ENCODE peak calls at places on chromosome 7, in six cellular contexts. One of them, this sample, is unnamed.

GRCh38 chr7:123346771-123347170 is 147.0 kb upstream of the SLC13A1 start:
- DNase-seq in right lobe of liver: no peak
- DNase-seq in mesenchymal stem cell: no peak
- DNase-seq in fibroblast of lung: no peak
- DNase-seq in lower lobe of right lung: no peak
- DNase-seq in tibial nerve: no peak
- DNase-seq in this sample: no peak

GRCh38 chr7:148791506-148791905 is 92.6 kb downstream of the EZH2 start:
- DNase-seq in lower lobe of right lung: no peak
- DNase-seq in tibial nerve: no peak
- DNase-seq in fibroblast of lung: no peak
- DNase-seq in right lobe of liver: no peak
- DNase-seq in mesenchymal stem cell: no peak
- DNase-seq in this sample: no peak

GRCh38 chr7:44393238-44394111 is 68.1 kb upstream of the CAMK2B start:
- DNase-seq in lower lobe of right lung: no peak
- DNase-seq in mesenchymal stem cell: no peak
- DNase-seq in tibial nerve: no peak
- DNase-seq in right lobe of liver: peak; percentile 27
- DNase-seq in fibroblast of lung: no peak
- DNase-seq in this sample: no peak

GRCh38 chr7:130309986-130310385 is 17.0 kb downstream of the CPA4 start:
- DNase-seq in lower lobe of right lung: no peak
- DNase-seq in tibial nerve: no peak
- DNase-seq in fibroblast of lung: no peak
- DNase-seq in mesenchymal stem cell: no peak
- DNase-seq in right lobe of liver: no peak
- DNase-seq in this sample: no peak

GRCh38 chr7:78702770-78703169 is 750.7 kb downstream of the MAGI2 start:
- DNase-seq in right lobe of liver: no peak
- DNase-seq in lower lobe of right lung: no peak
- DNase-seq in fibroblast of lung: peak; percentile 95
- DNase-seq in mesenchymal stem cell: peak; percentile 78
- DNase-seq in tibial nerve: no peak
- DNase-seq in this sample: no peak

GRCh38 chr7:39294022-39294421 is 272.2 kb upstream of the YAE1 start:
- DNase-seq in mesenchymal stem cell: no peak
- DNase-seq in lower lobe of right lung: no peak
- DNase-seq in fibroblast of lung: no peak
- DNase-seq in right lobe of liver: no peak
- DNase-seq in tibial nerve: no peak
- DNase-seq in this sample: no peak

GRCh38 chr7:690478-691360 is 35.8 kb upstream of the DNAAF5 start:
- DNase-seq in fibroblast of lung: no peak
- DNase-seq in mesenchymal stem cell: peak; percentile 83
- DNase-seq in lower lobe of right lung: no peak
- DNase-seq in tibial nerve: no peak
- DNase-seq in right lobe of liver: peak; percentile 30
- DNase-seq in this sample: no peak

GRCh38 chr7:412731-413356 is 106.8 kb downstream of the PDGFA start:
- DNase-seq in fibroblast of lung: peak; percentile 15
- DNase-seq in tibial nerve: no peak
- DNase-seq in mesenchymal stem cell: no peak
- DNase-seq in right lobe of liver: no peak
- DNase-seq in lower lobe of right lung: no peak
- DNase-seq in this sample: no peak

GRCh38 chr7:28708033-28708451 is 250.1 kb downstream of the TRIL start:
- DNase-seq in mesenchymal stem cell: peak; percentile 77
- DNase-seq in tibial nerve: peak; percentile 20
- DNase-seq in fibroblast of lung: peak; percentile 51
- DNase-seq in right lobe of liver: no peak
- DNase-seq in lower lobe of right lung: no peak
- DNase-seq in this sample: no peak

GRCh38 chr7:24325708-24326107 is 41.7 kb downstream of the NPY start:
- DNase-seq in mesenchymal stem cell: no peak
- DNase-seq in tibial nerve: no peak
- DNase-seq in fibroblast of lung: no peak
- DNase-seq in lower lobe of right lung: no peak
- DNase-seq in right lobe of liver: no peak
- DNase-seq in this sample: no peak

GRCh38 chr7:106110885-106111670 is 1.0 kb downstream of the SYPL1 start:
- DNase-seq in right lobe of liver: no peak
- DNase-seq in lower lobe of right lung: no peak
- DNase-seq in fibroblast of lung: peak; percentile 51
- DNase-seq in tibial nerve: peak; percentile 19
- DNase-seq in mesenchymal stem cell: peak; percentile 69
- DNase-seq in this sample: no peak

GRCh38 chr7:98878365-98879197 is at the start of gene TRRAP:
- DNase-seq in fibroblast of lung: peak; percentile 71
- DNase-seq in right lobe of liver: peak; percentile 77
- DNase-seq in lower lobe of right lung: peak; percentile 82
- DNase-seq in mesenchymal stem cell: peak; percentile 68
- DNase-seq in tibial nerve: peak; percentile 41
- DNase-seq in this sample: peak; percentile 69

GRCh38 chr7:141992154-141992553 is 3.5 kb upstream of the MGAM start:
- DNase-seq in right lobe of liver: no peak
- DNase-seq in mesenchymal stem cell: no peak
- DNase-seq in fibroblast of lung: no peak
- DNase-seq in tibial nerve: no peak
- DNase-seq in lower lobe of right lung: no peak
- DNase-seq in this sample: no peak

GRCh38 chr7:106179256-106179655 is 67.1 kb upstream of the SYPL1 start:
- DNase-seq in tibial nerve: no peak
- DNase-seq in mesenchymal stem cell: no peak
- DNase-seq in lower lobe of right lung: no peak
- DNase-seq in fibroblast of lung: no peak
- DNase-seq in right lobe of liver: no peak
- DNase-seq in this sample: no peak

GRCh38 chr7:14698239-14698638 is 204.3 kb downstream of the DGKB start:
- DNase-seq in tibial nerve: no peak
- DNase-seq in fibroblast of lung: peak; percentile 27
- DNase-seq in lower lobe of right lung: no peak
- DNase-seq in mesenchymal stem cell: peak; percentile 6
- DNase-seq in right lobe of liver: no peak
- DNase-seq in this sample: no peak

GRCh38 chr7:52088008-52088787 is 771.6 kb upstream of the COBL start:
- DNase-seq in right lobe of liver: no peak
- DNase-seq in fibroblast of lung: no peak
- DNase-seq in tibial nerve: no peak
- DNase-seq in mesenchymal stem cell: no peak
- DNase-seq in lower lobe of right lung: no peak
- DNase-seq in this sample: no peak

GRCh38 chr7:98168181-98168903 is 42.9 kb upstream of the BHLHA15 start:
- DNase-seq in fibroblast of lung: peak; percentile 72
- DNase-seq in mesenchymal stem cell: peak; percentile 69
- DNase-seq in right lobe of liver: peak; percentile 71
- DNase-seq in tibial nerve: peak; percentile 77
- DNase-seq in lower lobe of right lung: no peak
- DNase-seq in this sample: peak; percentile 57

GRCh38 chr7:35415411-35415822 is 161.5 kb upstream of the TBX20 start:
- DNase-seq in mesenchymal stem cell: no peak
- DNase-seq in lower lobe of right lung: no peak
- DNase-seq in fibroblast of lung: no peak
- DNase-seq in right lobe of liver: no peak
- DNase-seq in tibial nerve: no peak
- DNase-seq in this sample: no peak

GRCh38 chr7:34396437-34397064 is 261.5 kb upstream of the NPSR1 start:
- DNase-seq in lower lobe of right lung: no peak
- DNase-seq in tibial nerve: no peak
- DNase-seq in right lobe of liver: no peak
- DNase-seq in fibroblast of lung: no peak
- DNase-seq in mesenchymal stem cell: no peak
- DNase-seq in this sample: no peak

GRCh38 chr7:821688-822087 is 10.6 kb upstream of the SUN1 start:
- DNase-seq in right lobe of liver: peak; percentile 62
- DNase-seq in fibroblast of lung: no peak
- DNase-seq in lower lobe of right lung: peak; percentile 27
- DNase-seq in tibial nerve: no peak
- DNase-seq in mesenchymal stem cell: no peak
- DNase-seq in this sample: no peak

GRCh38 chr7:114649689-114650088 is 235.1 kb downstream of the FOXP2 start:
- DNase-seq in tibial nerve: no peak
- DNase-seq in mesenchymal stem cell: no peak
- DNase-seq in right lobe of liver: no peak
- DNase-seq in fibroblast of lung: no peak
- DNase-seq in lower lobe of right lung: no peak
- DNase-seq in this sample: no peak

GRCh38 chr7:1169409-1170368 is 9.7 kb upstream of the ZFAND2A start:
- DNase-seq in mesenchymal stem cell: peak; percentile 36
- DNase-seq in fibroblast of lung: peak; percentile 48
- DNase-seq in right lobe of liver: peak; percentile 80
- DNase-seq in lower lobe of right lung: peak; percentile 90
- DNase-seq in tibial nerve: peak; percentile 84
- DNase-seq in this sample: peak; percentile 91

GRCh38 chr7:2646336-2646679 is 14.5 kb downstream of the TTYH3 start:
- DNase-seq in right lobe of liver: no peak
- DNase-seq in fibroblast of lung: no peak
- DNase-seq in lower lobe of right lung: no peak
- DNase-seq in tibial nerve: no peak
- DNase-seq in mesenchymal stem cell: no peak
- DNase-seq in this sample: no peak

GRCh38 chr7:68529221-68529620 is 1069.1 kb upstream of the AUTS2 start:
- DNase-seq in mesenchymal stem cell: no peak
- DNase-seq in tibial nerve: no peak
- DNase-seq in lower lobe of right lung: no peak
- DNase-seq in fibroblast of lung: no peak
- DNase-seq in right lobe of liver: no peak
- DNase-seq in this sample: no peak

GRCh38 chr7:158449266-158449665 is 138.4 kb downstream of the PTPRN2 start:
- DNase-seq in mesenchymal stem cell: no peak
- DNase-seq in right lobe of liver: no peak
- DNase-seq in lower lobe of right lung: no peak
- DNase-seq in tibial nerve: no peak
- DNase-seq in fibroblast of lung: no peak
- DNase-seq in this sample: no peak
- H3K9me3 ChIP-seq in mesenchymal stem cell: no peaks in the 10 kb centered on the region
- H3K9me3 ChIP-seq in right lobe of liver: no peaks in the 10 kb centered on the region
- H3K9me3 ChIP-seq in lower lobe of right lung: no peaks in the 10 kb centered on the region
- H3K9me3 ChIP-seq in tibial nerve: no peaks in the 10 kb centered on the region
- H3K9me3 ChIP-seq in fibroblast of lung: no peaks in the 10 kb centered on the region
- H3K9me3 ChIP-seq in this sample: no peaks in the 10 kb centered on the region

GRCh38 chr7:11266101-11266500 is 292.4 kb downstream of the PHF14 start:
- DNase-seq in lower lobe of right lung: no peak
- DNase-seq in right lobe of liver: no peak
- DNase-seq in mesenchymal stem cell: no peak
- DNase-seq in fibroblast of lung: no peak
- DNase-seq in tibial nerve: no peak
- DNase-seq in this sample: no peak
- H3K9me3 ChIP-seq in lower lobe of right lung: no peaks in the 10 kb centered on the region
- H3K9me3 ChIP-seq in right lobe of liver: no peaks in the 10 kb centered on the region
- H3K9me3 ChIP-seq in mesenchymal stem cell: no peaks in the 10 kb centered on the region
- H3K9me3 ChIP-seq in fibroblast of lung: no peaks in the 10 kb centered on the region
- H3K9me3 ChIP-seq in tibial nerve: peaks cover 4% of the 10 kb centered on the region
- H3K9me3 ChIP-seq in this sample: no peaks in the 10 kb centered on the region

GRCh38 chr7:104950006-104950405 is 64.0 kb upstream of the KMT2E start:
- DNase-seq in mesenchymal stem cell: no peak
- DNase-seq in tibial nerve: no peak
- DNase-seq in fibroblast of lung: no peak
- DNase-seq in right lobe of liver: no peak
- DNase-seq in lower lobe of right lung: no peak
- DNase-seq in this sample: no peak
- H3K9me3 ChIP-seq in mesenchymal stem cell: no peaks in the 10 kb centered on the region
- H3K9me3 ChIP-seq in tibial nerve: no peaks in the 10 kb centered on the region
- H3K9me3 ChIP-seq in fibroblast of lung: no peaks in the 10 kb centered on the region
- H3K9me3 ChIP-seq in right lobe of liver: no peaks in the 10 kb centered on the region
- H3K9me3 ChIP-seq in lower lobe of right lung: no peaks in the 10 kb centered on the region
- H3K9me3 ChIP-seq in this sample: no peaks in the 10 kb centered on the region

GRCh38 chr7:57415326-57415725 is 34.7 kb upstream of the ZNF716 start:
- DNase-seq in tibial nerve: no peak
- DNase-seq in right lobe of liver: no peak
- DNase-seq in mesenchymal stem cell: no peak
- DNase-seq in lower lobe of right lung: no peak
- DNase-seq in fibroblast of lung: no peak
- DNase-seq in this sample: no peak
- H3K9me3 ChIP-seq in tibial nerve: peaks cover 42% of the 10 kb centered on the region
- H3K9me3 ChIP-seq in right lobe of liver: no peaks in the 10 kb centered on the region
- H3K9me3 ChIP-seq in mesenchymal stem cell: peaks cover 22% of the 10 kb centered on the region
- H3K9me3 ChIP-seq in lower lobe of right lung: no peaks in the 10 kb centered on the region
- H3K9me3 ChIP-seq in fibroblast of lung: no peaks in the 10 kb centered on the region
- H3K9me3 ChIP-seq in this sample: no peaks in the 10 kb centered on the region

DNA sequence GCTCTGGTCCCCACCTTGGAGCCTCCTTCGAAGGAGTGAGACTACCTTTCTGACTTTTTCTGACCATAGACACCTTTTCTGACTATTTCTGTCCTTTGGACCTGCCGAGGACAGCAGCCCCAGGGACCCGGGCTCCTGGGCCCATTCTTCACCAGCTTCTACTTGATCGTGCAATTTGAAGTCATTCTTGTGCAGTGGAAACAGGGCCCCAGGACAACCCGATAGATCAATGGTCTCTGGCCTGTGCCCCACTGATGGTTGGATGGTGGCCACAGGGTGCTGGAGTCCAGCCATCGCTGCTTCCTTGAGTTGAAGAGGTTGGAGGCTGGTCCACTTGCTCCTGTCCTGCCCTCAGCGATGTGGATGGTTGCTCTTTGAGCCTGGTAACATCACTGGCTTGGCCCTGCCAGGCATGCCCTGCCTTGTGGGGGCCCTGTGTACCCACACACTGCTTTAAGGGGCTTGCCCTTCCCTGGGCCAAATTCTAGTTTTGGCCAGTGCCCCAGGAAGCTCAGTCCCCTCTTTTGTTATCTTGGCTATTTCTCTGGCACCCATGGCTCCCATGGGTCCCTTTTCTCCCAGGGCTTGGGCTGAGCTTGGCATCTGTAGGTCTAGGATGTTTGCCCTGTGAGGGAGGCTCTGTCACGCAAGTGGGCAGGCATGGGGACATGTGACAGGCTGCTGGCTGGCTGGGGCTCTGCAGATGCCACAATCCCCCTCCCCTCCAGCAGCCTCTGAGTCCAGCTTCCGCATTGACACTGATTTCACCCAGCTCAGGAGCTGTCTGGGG is 375.6 kb upstream of the NUPR2 start:
- DNase-seq in mesenchymal stem cell: no peak
- DNase-seq in lower lobe of right lung: no peak
- DNase-seq in right lobe of liver: no peak
- DNase-seq in tibial nerve: no peak
- DNase-seq in fibroblast of lung: no peak
- DNase-seq in this sample: no peak
- H3K9me3 ChIP-seq in mesenchymal stem cell: peaks cover 63% of the 10 kb centered on the region
- H3K9me3 ChIP-seq in lower lobe of right lung: peaks cover 27% of the 10 kb centered on the region
- H3K9me3 ChIP-seq in right lobe of liver: no peaks in the 10 kb centered on the region
- H3K9me3 ChIP-seq in tibial nerve: peaks cover 79% of the 10 kb centered on the region
- H3K9me3 ChIP-seq in fibroblast of lung: no peaks in the 10 kb centered on the region
- H3K9me3 ChIP-seq in this sample: peaks cover 4% of the 10 kb centered on the region